ENCODE peak calls at places on chromosomes 4 and X, in ten cellular contexts. K is aorta; R is heart right ventricle; S is naive thymus-derived CD4-positive, alpha-beta T cell; A is cardiac muscle cell; E is kidney; B is pancreas; L is esophagus squamous epithelium; Z is GM23248; F is left ventricle myocardium inferior. I is an unnamed sample.

GRCh38 chr4:74311696-74312313 is 3.5 kb downstream of the EPGN start:
- DNase-seq in F (no peak), Z (peak; percentile 76), L (no peak), A (peak; percentile 82), K (no peak), R (no peak), E (no peak), S (peak; percentile 52), B (peak; percentile 35), I (no peak)

GRCh38 chr4:140099993-140100392 is 54.0 kb downstream of the MAML3 start:
- DNase-seq in K (no peak), R (peak; percentile 27), Z (no peak), S (no peak), B (no peak), A (no peak), E (peak; percentile 74), F (peak; percentile 42), L (no peak), I (peak; percentile 25)

GRCh38 chrX:140343226-140343873 is 161.5 kb downstream of the SOX3 start:
- DNase-seq in F (no peak), S (no peak), B (no peak), E (no peak), Z (peak; percentile 24), K (no peak), R (no peak), L (no peak), A (no peak), I (no peak)

GRCh38 chr4:6335040-6335590 is 65.5 kb downstream of the WFS1 start:
- DNase-seq in F (no peak), K (peak; percentile 37), A (no peak), L (no peak), Z (no peak), B (no peak), R (no peak), S (no peak), E (peak; percentile 42), I (no peak)

GRCh38 chrX:14927391-14927790 is 54.2 kb downstream of the MOSPD2 start:
- DNase-seq in L (no peak), E (no peak), S (no peak), R (no peak), K (no peak), B (no peak), Z (peak; percentile 18), A (no peak), F (no peak), I (no peak)

GRCh38 chrX:113594504-113594903 is 753.9 kb upstream of the AMOT start:
- DNase-seq in E (no peak), F (no peak), S (no peak), L (no peak), Z (no peak), B (no peak), K (no peak), R (no peak), A (no peak), I (no peak)

GRCh38 chr4:147096667-147097604 is 151.3 kb upstream of the TTC29 start:
- DNase-seq in Z (peak; percentile 70), F (no peak), A (peak; percentile 82), B (no peak), L (no peak), K (no peak), R (no peak), S (peak; percentile 48), E (no peak), I (no peak)

GRCh38 chrX:18931972-18932371 is 51.9 kb downstream of the PHKA2 start:
- DNase-seq in B (no peak), A (peak; percentile 41), K (no peak), Z (peak; percentile 44), E (no peak), S (no peak), L (no peak), R (no peak), F (no peak), I (no peak)

GRCh38 chr4:40264995-40265909 is 68.4 kb downstream of the RHOH start:
- DNase-seq in Z (no peak), K (no peak), S (peak; percentile 51), A (no peak), F (peak; percentile 23), R (peak; percentile 37), E (no peak), B (no peak), L (no peak), I (no peak)

GRCh38 chrX:52262195-52262546 is 77.5 kb downstream of the MAGED4 start:
- DNase-seq in F (no peak), S (no peak), B (no peak), K (no peak), R (no peak), E (no peak), L (no peak), Z (no peak), A (no peak), I (no peak)

GRCh38 chr4:77582716-77583115 is 22.9 kb upstream of the CXCL13 start:
- DNase-seq in R (no peak), B (no peak), A (no peak), K (no peak), L (no peak), F (no peak), Z (peak; percentile 21), E (no peak), S (no peak), I (no peak)

GRCh38 chr4:139617702-139618490 is 47.7 kb upstream of the MGST2 start:
- DNase-seq in K (no peak), Z (peak; percentile 61), L (no peak), A (peak; percentile 22), S (no peak), E (no peak), R (no peak), F (no peak), B (no peak), I (no peak)

GRCh38 chr4:101328063-101328602 is 19.2 kb downstream of the PPP3CA start:
- DNase-seq in S (peak; percentile 77), A (no peak), K (no peak), R (no peak), B (no peak), L (no peak), Z (no peak), E (no peak), F (no peak), I (no peak)

DNA sequence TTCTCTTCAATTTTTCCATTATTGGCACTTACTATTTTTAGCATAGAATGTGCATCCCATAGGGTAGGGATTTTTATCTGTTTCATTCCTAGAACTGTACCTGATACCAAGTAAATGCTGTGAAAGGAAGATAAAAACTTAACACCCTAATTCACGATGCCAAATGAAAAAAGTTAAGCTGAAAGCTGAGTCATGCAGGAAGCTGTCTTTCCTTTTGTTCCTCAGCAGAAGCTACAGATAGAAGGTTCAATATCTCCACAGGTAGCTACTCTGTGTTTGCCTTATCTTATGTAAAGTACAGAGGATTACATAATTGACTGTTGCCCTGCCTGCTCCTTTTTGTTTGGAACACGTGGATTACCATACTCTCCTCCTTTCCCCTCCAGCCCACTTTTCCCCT is 77.0 kb downstream of the LRP2BP start:
- DNase-seq in Z (no peak), F (no peak), S (no peak), B (no peak), E (no peak), R (no peak), A (peak; percentile 12), K (no peak), L (no peak), I (no peak)
- H3K36me3 ChIP-seq in Z (peaks cover 9% of the 10 kb centered on the region), F (peaks cover 48% of the 10 kb centered on the region), S (no peaks in the 10 kb centered on the region), B (no peaks in the 10 kb centered on the region), E (no peaks in the 10 kb centered on the region), R (peaks cover 39% of the 10 kb centered on the region), A (peaks cover 4% of the 10 kb centered on the region), K (no peaks in the 10 kb centered on the region), L (no peaks in the 10 kb centered on the region), I (peaks cover 4% of the 10 kb centered on the region)

DNA sequence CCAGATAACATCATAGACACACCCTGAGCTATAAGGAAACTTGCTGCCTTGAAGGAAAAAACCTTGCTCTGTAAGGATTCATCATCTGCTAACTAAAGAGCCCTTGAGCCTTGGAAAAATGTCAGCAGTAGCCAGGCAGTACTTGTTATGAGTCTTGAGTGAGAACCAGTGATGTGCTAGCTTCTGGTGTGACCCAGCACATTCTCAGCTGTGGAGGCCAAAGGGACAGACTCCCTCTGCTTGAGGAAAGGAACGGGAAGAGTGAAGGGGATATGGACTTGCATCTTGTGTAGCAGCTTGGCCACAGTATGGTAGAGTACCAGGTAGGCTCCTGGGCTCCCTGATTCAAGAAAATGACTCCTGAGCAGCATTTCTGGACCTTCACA is 1601.9 kb upstream of the ADGRL3 start:
- DNase-seq in S (no peak), B (no peak), R (no peak), E (no peak), Z (no peak), A (no peak), F (no peak), K (no peak), L (no peak), I (no peak)
- H3K27ac ChIP-seq in S (no peak overlapping the region), B (no peak overlapping the region), R (no peak overlapping the region), E (no peak overlapping the region), Z (no peak overlapping the region), A (no peak overlapping the region), F (no peak overlapping the region), K (no peak overlapping the region), L (no peak overlapping the region), I (no peak overlapping the region)

GRCh38 chr4:55560096-55560495 is 13.4 kb upstream of the CLOCK start:
- DNase-seq in S (no peak), L (no peak), Z (no peak), B (no peak), A (no peak), K (no peak), F (no peak), R (no peak), E (no peak), I (no peak)

GRCh38 chr4:55553442-55553841 is 6.7 kb upstream of the CLOCK start:
- DNase-seq in B (peak; percentile 15), Z (peak; percentile 84), K (no peak), L (no peak), S (no peak), F (no peak), R (no peak), A (peak; percentile 67), E (no peak), I (peak; percentile 27)

GRCh38 chr4:55549888-55550287 is 3.2 kb upstream of the CLOCK start:
- DNase-seq in S (no peak), A (peak; percentile 20), B (no peak), R (no peak), L (no peak), E (no peak), Z (peak; percentile 86), F (no peak), K (no peak), I (no peak)

DNA sequence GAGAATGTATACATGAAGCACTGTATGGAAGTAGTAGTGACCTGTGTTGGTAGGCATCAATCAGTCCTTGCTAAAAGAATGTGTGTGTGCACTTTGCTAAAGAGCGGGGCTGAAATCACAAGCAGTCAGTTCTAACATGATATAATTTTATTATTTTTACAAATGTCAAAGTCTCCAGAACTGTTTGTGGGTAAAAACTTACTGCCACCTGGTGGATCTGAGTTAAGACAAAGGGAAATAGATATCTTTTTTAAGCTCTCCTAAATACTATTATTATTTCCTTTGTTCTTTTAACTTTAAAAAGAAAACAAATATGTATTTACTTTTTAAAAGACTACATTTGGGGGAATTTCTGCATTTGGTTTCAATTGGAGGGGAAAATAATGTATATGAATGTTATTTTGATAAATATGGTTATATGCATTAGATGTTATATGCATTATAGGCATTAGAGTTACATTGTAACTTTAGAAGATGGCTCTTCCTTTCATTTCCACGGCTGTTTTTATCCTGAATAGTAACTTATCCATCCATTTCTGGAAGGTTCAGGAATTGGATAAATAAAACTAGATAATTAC is 7.8 kb upstream of the CLOCK start:
- DNase-seq in S (peak; percentile 46), K (no peak), E (no peak), A (peak; percentile 71), L (no peak), F (no peak), Z (peak; percentile 75), B (no peak), R (no peak), I (no peak)
- H3K36me3 ChIP-seq in S (no peaks in the 10 kb centered on the region), K (no peaks in the 10 kb centered on the region), E (no peaks in the 10 kb centered on the region), A (no peaks in the 10 kb centered on the region), L (no peaks in the 10 kb centered on the region), F (no peaks in the 10 kb centered on the region), Z (no peaks in the 10 kb centered on the region), B (no peaks in the 10 kb centered on the region), R (no peaks in the 10 kb centered on the region), I (no peaks in the 10 kb centered on the region)

GRCh38 chr4:2756691-2757350 is 685 bp upstream of the TNIP2 start:
- DNase-seq in R (no peak), K (peak; percentile 28), Z (no peak), L (no peak), B (no peak), A (no peak), E (no peak), S (no peak), F (no peak), I (no peak)
- H3K27ac ChIP-seq in R (peak overlapping the region; percentile 71), K (no peak overlapping the region), Z (no peak overlapping the region), L (peak overlapping the region; percentile 65), B (peak overlapping the region; percentile 49), A (no peak overlapping the region), E (no peak overlapping the region), S (peak overlapping the region; percentile 51), F (peak overlapping the region; percentile 82), I (peak overlapping the region; percentile 72)

I was measured in gastrocnemius medialis.